ENCODE peak calls at places on chromosomes 16 and 17, in six cellular contexts. J is mesenchymal stem cell, Y is neural progenitor cell, B is foreskin keratinocyte, H is brain microvascular endothelial cell, R is transverse colon. V is an unnamed sample. For H3K27me3, the result is how much of the 10 kb centered on the place peaks cover.

GRCh38 chr16:67241008-67241900 is 6.0 kb downstream of the FHOD1 start:
- DNase-seq in Y (no peak), J (peak), H (peak), B (peak), R (peak), V (peak)

GRCh38 chr17:9929873-9930272 is 24.8 kb upstream of the RCVRN start:
- DNase-seq in H (no peak), Y (no peak), R (no peak), J (no peak), B (no peak), V (no peak)

GRCh38 chr16:82108774-82109173 is 61.2 kb downstream of the MPHOSPH6 start:
- DNase-seq in Y (no peak), J (peak), B (no peak), H (no peak), R (no peak), V (no peak)

GRCh38 chr17:45282683-45283644 is 21.1 kb upstream of the SPATA32 start:
- DNase-seq in R (no peak), Y (no peak), J (peak), B (no peak), H (peak), V (no peak)

GRCh38 chr16:88893127-88893968 is 26.9 kb upstream of the PABPN1L start:
- DNase-seq in H (no peak), B (no peak), J (no peak), R (no peak), Y (no peak), V (no peak)

GRCh38 chr17:2418572-2418971 is 17.7 kb upstream of the MNT start:
- DNase-seq in Y (no peak), J (peak), B (no peak), H (no peak), R (no peak), V (no peak)

GRCh38 chr16:66428682-66429251 is 1.7 kb downstream of the BEAN1 start:
- DNase-seq in B (no peak), H (no peak), J (no peak), R (no peak), Y (no peak), V (peak)

GRCh38 chr17:39614545-39615157 is 6.9 kb upstream of the NEUROD2 start:
- DNase-seq in Y (no peak), B (no peak), J (no peak), R (no peak), H (no peak), V (no peak)

GRCh38 chr16:47311738-47312505 is 148.9 kb downstream of the ITFG1 start:
- DNase-seq in H (no peak), B (peak), J (no peak), Y (peak), R (no peak), V (no peak)

GRCh38 chr17:45305532-45306087 is 11.2 kb downstream of the MAP3K14 start:
- DNase-seq in B (no peak), Y (no peak), J (peak), H (peak), R (no peak), V (no peak)

GRCh38 chr17:51428668-51429486 is 168.5 kb downstream of the UTP18 start:
- DNase-seq in Y (no peak), R (no peak), J (no peak), H (no peak), B (no peak), V (no peak)
- H3K27ac ChIP-seq in Y (no peak), R (no peak), J (no peak), H (no peak), B (no peak), V (no peak)

GRCh38 chr17:35486920-35487727 is 38.6 kb upstream of the SLFN13 start:
- DNase-seq in H (peak), Y (no peak), B (peak), R (peak), J (peak), V (peak)
- H3K27me3 ChIP-seq in H (half or more), Y (half or more), B (half or more), R (half or more), J (half or more), V (under half)

GRCh38 chr17:29744121-29744520 is 121.4 kb upstream of the CORO6 start:
- DNase-seq in J (no peak), H (no peak), B (no peak), Y (no peak), R (no peak), V (no peak)

GRCh38 chr17:29734640-29735039 is 111.9 kb upstream of the CORO6 start:
- DNase-seq in R (no peak), Y (no peak), H (no peak), J (peak), B (no peak), V (no peak)

GRCh38 chr17:29742210-29742513 is 119.5 kb upstream of the CORO6 start:
- DNase-seq in J (no peak), R (no peak), H (no peak), Y (no peak), B (no peak), V (no peak)

DNA sequence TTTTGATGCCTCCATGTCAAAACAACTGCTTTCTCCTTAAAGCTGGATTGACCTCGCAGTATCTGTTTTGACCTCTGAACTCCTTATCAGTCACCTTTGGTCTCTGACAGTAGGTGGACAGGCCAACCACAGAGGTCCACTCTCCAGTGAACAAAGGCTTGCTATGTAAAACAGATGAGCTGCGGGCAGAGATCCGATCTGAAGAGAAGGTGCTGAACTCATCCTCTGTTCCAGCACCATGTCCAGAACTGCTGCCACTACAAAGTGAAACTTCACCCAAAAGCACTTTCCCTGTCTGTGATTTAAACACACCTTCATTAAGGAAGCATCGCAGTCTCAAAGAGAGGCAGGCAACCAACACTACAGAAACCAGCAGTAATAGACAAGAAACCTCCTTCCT is 117.3 kb upstream of the CORO6 start:
- DNase-seq in H (no peak), Y (peak), B (no peak), R (no peak), J (no peak), V (no peak)
- H3K27ac ChIP-seq in H (no peak), Y (peak), B (no peak), R (no peak), J (no peak), V (no peak)

GRCh38 chr16:84839054-84839453 is 19.3 kb downstream of the CRISPLD2 start:
- DNase-seq in Y (no peak), H (peak), R (no peak), B (no peak), J (peak), V (no peak)
- H3K27me3 ChIP-seq in Y (under half), H (under half), R (under half), B (under half), J (under half), V (under half)

GRCh38 chr16:84618428-84619102 is 687 bp upstream of the COTL1 start:
- DNase-seq in J (peak), Y (peak), R (no peak), B (peak), H (peak), V (no peak)
- H3K27ac ChIP-seq in J (peak), Y (no peak), R (peak), B (no peak), H (peak), V (peak)

GRCh38 chr17:74433421-74434121 is 1.7 kb downstream of the GPRC5C start:
- DNase-seq in R (no peak), Y (peak), H (no peak), J (no peak), B (no peak), V (no peak)
- H3K27me3 ChIP-seq in R (under half), Y (under half), H (under half), J (under half), B (under half), V (under half)

GRCh38 chr17:78707016-78707415 is 75.1 kb downstream of the CYTH1 start:
- DNase-seq in Y (no peak), B (no peak), H (peak), R (no peak), J (no peak), V (no peak)
- H3K27ac ChIP-seq in Y (no peak), B (peak), H (no peak), R (no peak), J (peak), V (no peak)

GRCh38 chr16:22849517-22849916 is 35.6 kb downstream of the HS3ST2 start:
- DNase-seq in J (no peak), B (no peak), H (no peak), R (no peak), Y (no peak), V (no peak)

GRCh38 chr16:22844426-22844825 is 30.5 kb downstream of the HS3ST2 start:
- DNase-seq in H (no peak), B (no peak), Y (no peak), J (no peak), R (no peak), V (no peak)

GRCh38 chr16:22847690-22848089 is 33.7 kb downstream of the HS3ST2 start:
- DNase-seq in R (no peak), H (no peak), Y (no peak), B (no peak), J (no peak), V (no peak)

GRCh38 chr16:22847100-22847499 is 33.1 kb downstream of the HS3ST2 start:
- DNase-seq in J (no peak), B (no peak), R (no peak), H (no peak), Y (no peak), V (no peak)

DNA sequence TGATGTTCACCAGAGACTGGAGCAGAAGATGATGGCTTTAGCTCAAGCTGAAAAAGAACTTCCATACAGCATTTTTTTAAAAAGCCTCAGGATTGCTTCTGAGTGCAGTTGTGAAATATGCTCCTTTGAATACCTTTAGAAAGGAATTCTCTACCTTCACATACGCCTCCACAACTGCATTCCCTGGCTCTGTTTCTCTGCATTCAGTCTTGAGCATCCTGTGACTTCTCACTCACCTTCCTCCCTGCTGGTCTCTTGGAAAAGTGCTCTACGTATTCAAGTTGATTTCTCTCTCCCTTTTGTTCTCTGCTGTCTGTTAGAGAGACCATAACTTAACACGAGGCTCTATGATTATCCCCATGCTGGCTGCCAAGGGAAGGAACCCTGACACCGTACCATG is 34.5 kb downstream of the HS3ST2 start:
- DNase-seq in B (peak), Y (no peak), R (no peak), J (no peak), H (no peak), V (no peak)
- H3K27me3 ChIP-seq in B (under half), Y (under half), R (under half), J (under half), H (under half), V (under half)

V was measured in Peyer's patch.